ENCODE peak calls at places on chromosomes 11 and 22, in four cellular contexts. V is fibroblast of lung, L is H9, G is neuronal stem cell. N is an unnamed sample.

GRCh38 chr11:94400839-94401772 is at the start of gene GPR83:
- DNase-seq in V (no peak), L (peak), G (peak), N (no peak)

GRCh38 chr11:1153951-1154487 is 3.7 kb upstream of the MUC5AC start:
- DNase-seq in V (peak), L (peak), G (no peak), N (no peak)

GRCh38 chr11:118060081-118060661 is 16.7 kb upstream of the TMPRSS4 start:
- DNase-seq in V (no peak), L (no peak), G (no peak), N (no peak)

GRCh38 chr22:48084041-48084748 is 1321.7 kb downstream of the TBC1D22A start:
- DNase-seq in V (no peak), L (no peak), G (no peak), N (no peak)

GRCh38 chr11:35214792-35215193 is 75.8 kb downstream of the CD44 start:
- DNase-seq in V (peak), L (peak), G (no peak), N (peak)

GRCh38 chr22:23256986-23257888 is 76.9 kb downstream of the BCR start:
- DNase-seq in V (peak), L (no peak), G (no peak), N (no peak)

GRCh38 chr11:97143463-97143862 is 753.6 kb downstream of the JRKL start:
- DNase-seq in V (no peak), L (no peak), G (no peak), N (no peak)

GRCh38 chr22:38782402-38783094 is 11.4 kb downstream of the DNAL4 start:
- DNase-seq in V (no peak), L (no peak), G (no peak), N (no peak)

GRCh38 chr11:35031869-35032268 is 107.1 kb upstream of the CD44 start:
- DNase-seq in V (no peak), L (no peak), G (no peak), N (no peak)

GRCh38 chr22:20805972-20806471 is 32.1 kb downstream of the SERPIND1 start:
- DNase-seq in V (no peak), L (no peak), G (no peak), N (no peak)

GRCh38 chr11:64165842-64166635 is at the start of gene MACROD1:
- DNase-seq in V (peak), L (peak), G (peak), N (no peak)

GRCh38 chr11:73171762-73172161 is 29.6 kb upstream of the FCHSD2 start:
- DNase-seq in V (peak), L (no peak), G (no peak), N (no peak)

GRCh38 chr22:47130883-47131610 is 368.6 kb downstream of the TBC1D22A start:
- DNase-seq in V (no peak), L (no peak), G (no peak), N (no peak)

GRCh38 chr11:123494195-123495050 is 64.4 kb downstream of the GRAMD1B start:
- DNase-seq in V (no peak), L (no peak), G (peak), N (no peak)

GRCh38 chr11:15341587-15341986 is 226.9 kb downstream of the INSC start:
- DNase-seq in V (no peak), L (no peak), G (no peak), N (no peak)

GRCh38 chr22:23285236-23285635 is 104.9 kb downstream of the BCR start:
- DNase-seq in V (no peak), L (no peak), G (no peak), N (no peak)

GRCh38 chr22:22021160-22021750 is 38.7 kb upstream of the TOP3B start:
- DNase-seq in V (no peak), L (no peak), G (no peak), N (peak)

GRCh38 chr11:109971184-109971523 is 122.0 kb upstream of the ZC3H12C start:
- DNase-seq in V (peak), L (no peak), G (no peak), N (no peak)

GRCh38 chr11:10866893-10867331 is 9.1 kb upstream of the ZBED5 start:
- DNase-seq in V (peak), L (no peak), G (no peak), N (no peak)

GRCh38 chr22:18060646-18061620 is 16.9 kb upstream of the PEX26 start:
- DNase-seq in V (peak), L (no peak), G (no peak), N (no peak)

DNA sequence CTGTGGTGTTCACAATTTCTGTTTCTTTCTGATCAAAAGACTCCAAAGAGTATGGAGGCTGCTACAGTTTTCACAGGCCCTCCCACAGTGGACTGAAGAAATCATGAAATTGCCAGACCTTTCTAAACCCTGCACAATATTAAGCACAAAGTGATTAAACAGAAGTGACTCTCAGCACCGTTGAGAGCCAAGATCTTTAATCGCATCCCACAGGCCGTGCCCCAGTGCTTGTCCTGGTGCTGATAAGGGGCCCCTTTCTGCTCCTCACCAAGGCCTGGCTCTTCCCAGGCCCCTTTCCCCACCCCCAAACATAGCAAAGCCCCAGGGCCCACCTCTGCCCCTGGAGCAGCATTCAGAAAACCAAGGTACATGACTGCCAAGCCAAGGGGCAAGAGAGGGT is 57.4 kb upstream of the BMAL1 start:
- DNase-seq in V (no peak), L (no peak), G (no peak), N (no peak)
- H3K9ac ChIP-seq in V (no peak), L (no peak), G (no peak), N (no peak)

DNA sequence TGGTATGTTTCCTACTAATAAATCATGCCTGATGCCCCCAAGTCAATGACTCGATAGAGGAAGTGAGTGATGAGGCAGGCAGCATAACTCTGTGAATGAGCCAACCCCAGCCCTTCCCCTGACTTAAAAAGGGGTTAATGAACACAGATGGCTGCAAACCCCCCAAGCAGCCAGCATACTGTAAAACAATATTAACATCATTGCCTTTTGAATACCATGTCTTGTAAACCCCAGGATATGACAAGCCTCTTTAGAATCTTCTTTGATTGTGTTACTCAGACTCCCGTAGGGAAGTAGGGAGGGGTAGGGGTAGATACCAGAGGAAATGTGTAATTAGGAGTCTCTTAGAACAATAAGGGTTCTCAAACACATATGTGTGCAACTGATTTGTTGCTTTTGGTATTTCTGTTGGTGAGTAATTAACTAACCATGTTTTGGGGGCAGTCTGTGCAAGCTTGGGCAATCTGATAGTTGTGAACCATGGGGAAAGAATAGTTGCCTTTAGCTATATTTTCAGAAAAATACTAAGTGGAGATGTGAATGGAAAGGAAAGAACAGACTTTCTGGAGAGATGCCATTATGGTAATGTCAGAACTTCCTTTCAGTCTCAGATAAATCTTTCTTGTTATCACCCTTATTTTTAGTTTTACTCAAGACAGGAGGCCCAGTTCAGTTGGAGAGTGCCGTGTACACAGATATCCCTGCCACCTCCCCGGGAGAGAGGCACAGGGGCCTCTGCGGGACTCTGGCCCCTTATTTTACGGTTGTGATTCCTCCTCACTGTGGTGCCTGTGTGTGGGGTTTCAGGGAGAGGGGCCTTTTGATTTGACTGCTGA is 701.8 kb downstream of the NTM start:
- DNase-seq in V (peak), L (no peak), G (no peak), N (peak)
- H3K9ac ChIP-seq in V (peak), L (no peak), G (no peak), N (peak)

GRCh38 chr22:29370556-29370955 is 17.8 kb downstream of the AP1B1 start:
- DNase-seq in V (no peak), L (peak), G (no peak), N (no peak)

GRCh38 chr22:29369460-29369859 is 18.9 kb downstream of the AP1B1 start:
- DNase-seq in V (peak), L (peak), G (peak), N (no peak)
- H3K9ac ChIP-seq in V (no peak), L (no peak), G (no peak), N (no peak)

GRCh38 chr11:125165111-125165663 is 636 bp downstream of the PKNOX2 start:
- DNase-seq in V (peak), L (no peak), G (peak), N (no peak)
- H3K9ac ChIP-seq in V (peak), L (peak), G (peak), N (peak)

N was measured in keratinocyte.